ENCODE peak calls at places on chromosomes 7 and 10, in five cellular contexts. U, N, Y, T and M are unnamed samples.

GRCh38 chr7:64463636-64464375 is 99.1 kb downstream of the ZNF680 start:
- DNase-seq in U (no peak), N (no peak), Y (peak; percentile 28), T (peak; percentile 22), M (peak; percentile 66)

GRCh38 chr7:67407351-67407750 is 410.7 kb downstream of the TYW1 start:
- DNase-seq in U (no peak), N (no peak), Y (no peak), T (no peak), M (no peak)

GRCh38 chr10:104309980-104310978 is 28.0 kb downstream of the ITPRIP start:
- DNase-seq in U (no peak), N (no peak), Y (no peak), T (no peak), M (peak; percentile 95)

GRCh38 chr10:114470956-114471905 is 66.9 kb upstream of the AFAP1L2 start:
- DNase-seq in U (no peak), N (peak; percentile 71), Y (peak; percentile 60), T (peak; percentile 66), M (peak; percentile 48)

GRCh38 chr10:82796510-82796909 is 921.5 kb downstream of the NRG3 start:
- DNase-seq in U (no peak), N (no peak), Y (no peak), T (no peak), M (no peak)

GRCh38 chr7:22348379-22348778 is 8.6 kb downstream of the RAPGEF5 start:
- DNase-seq in U (no peak), N (no peak), Y (no peak), T (no peak), M (peak; percentile 6)

GRCh38 chr7:157482517-157483120 is 145.8 kb downstream of the DNAJB6 start:
- DNase-seq in U (no peak), N (no peak), Y (no peak), T (no peak), M (no peak)

GRCh38 chr7:51357821-51358220 is 41.2 kb upstream of the COBL start:
- DNase-seq in U (no peak), N (no peak), Y (no peak), T (no peak), M (no peak)

GRCh38 chr10:49606981-49607535 is 3.1 kb upstream of the SLC18A3 start:
- DNase-seq in U (no peak), N (peak; percentile 87), Y (peak; percentile 78), T (peak; percentile 82), M (peak; percentile 17)